ENCODE peak calls at places on chromosomes 16 and 17, in seven cellular contexts. One of them, this sample, is unnamed.

GRCh38 chr16:66800856-66801255 is 528 bp downstream of the TERB1 start:
- DNase-seq in prostate gland: no peak
- DNase-seq in HCT116: no peak
- DNase-seq in A549: no peak
- DNase-seq in K562: no peak
- DNase-seq in thyroid gland: no peak
- DNase-seq in ovary: no peak
- DNase-seq in this sample: no peak

GRCh38 chr17:20156196-20157077 is 147.3 kb downstream of the SPECC1 start:
- DNase-seq in A549: peak
- DNase-seq in K562: peak
- DNase-seq in thyroid gland: peak
- DNase-seq in prostate gland: peak
- DNase-seq in ovary: no peak
- DNase-seq in HCT116: peak
- DNase-seq in this sample: peak

GRCh38 chr16:7344806-7345416 is 12.3 kb downstream of the RBFOX1 start:
- DNase-seq in K562: no peak
- DNase-seq in A549: no peak
- DNase-seq in HCT116: no peak
- DNase-seq in ovary: no peak
- DNase-seq in thyroid gland: no peak
- DNase-seq in prostate gland: no peak
- DNase-seq in this sample: no peak

GRCh38 chr16:30409125-30410060 is 2.0 kb downstream of the ZNF771 start:
- DNase-seq in K562: peak
- DNase-seq in prostate gland: peak
- DNase-seq in A549: peak
- DNase-seq in HCT116: peak
- DNase-seq in thyroid gland: peak
- DNase-seq in ovary: peak
- DNase-seq in this sample: peak

GRCh38 chr16:54936086-54936978 is 5.7 kb downstream of the IRX5 start:
- DNase-seq in HCT116: no peak
- DNase-seq in prostate gland: peak
- DNase-seq in K562: no peak
- DNase-seq in thyroid gland: no peak
- DNase-seq in A549: no peak
- DNase-seq in ovary: no peak
- DNase-seq in this sample: no peak

GRCh38 chr17:81386646-81387234 is 8.5 kb upstream of the BAHCC1 start:
- DNase-seq in HCT116: no peak
- DNase-seq in thyroid gland: peak
- DNase-seq in A549: no peak
- DNase-seq in ovary: peak
- DNase-seq in K562: peak
- DNase-seq in prostate gland: no peak
- DNase-seq in this sample: no peak

GRCh38 chr16:55467898-55468297 is 11.1 kb upstream of the MMP2 start:
- DNase-seq in ovary: no peak
- DNase-seq in prostate gland: no peak
- DNase-seq in thyroid gland: no peak
- DNase-seq in HCT116: no peak
- DNase-seq in A549: no peak
- DNase-seq in K562: no peak
- DNase-seq in this sample: no peak

GRCh38 chr16:55842369-55843104 is 9.6 kb upstream of the CES1 start:
- DNase-seq in thyroid gland: peak
- DNase-seq in A549: peak
- DNase-seq in ovary: no peak
- DNase-seq in HCT116: peak
- DNase-seq in prostate gland: peak
- DNase-seq in K562: peak
- DNase-seq in this sample: peak

GRCh38 chr17:4345569-4345968 is 20.9 kb downstream of the UBE2G1 start:
- DNase-seq in A549: no peak
- DNase-seq in HCT116: no peak
- DNase-seq in thyroid gland: no peak
- DNase-seq in prostate gland: no peak
- DNase-seq in K562: no peak
- DNase-seq in ovary: no peak
- DNase-seq in this sample: no peak

GRCh38 chr17:56596741-56597494 is 3.4 kb downstream of the NOG start:
- DNase-seq in K562: no peak
- DNase-seq in thyroid gland: no peak
- DNase-seq in A549: no peak
- DNase-seq in ovary: no peak
- DNase-seq in prostate gland: no peak
- DNase-seq in HCT116: no peak
- DNase-seq in this sample: no peak

GRCh38 chr17:73278465-73279453 is 17.1 kb upstream of the CPSF4L start:
- DNase-seq in HCT116: no peak
- DNase-seq in thyroid gland: peak
- DNase-seq in A549: no peak
- DNase-seq in ovary: peak
- DNase-seq in prostate gland: peak
- DNase-seq in K562: no peak
- DNase-seq in this sample: no peak

DNA sequence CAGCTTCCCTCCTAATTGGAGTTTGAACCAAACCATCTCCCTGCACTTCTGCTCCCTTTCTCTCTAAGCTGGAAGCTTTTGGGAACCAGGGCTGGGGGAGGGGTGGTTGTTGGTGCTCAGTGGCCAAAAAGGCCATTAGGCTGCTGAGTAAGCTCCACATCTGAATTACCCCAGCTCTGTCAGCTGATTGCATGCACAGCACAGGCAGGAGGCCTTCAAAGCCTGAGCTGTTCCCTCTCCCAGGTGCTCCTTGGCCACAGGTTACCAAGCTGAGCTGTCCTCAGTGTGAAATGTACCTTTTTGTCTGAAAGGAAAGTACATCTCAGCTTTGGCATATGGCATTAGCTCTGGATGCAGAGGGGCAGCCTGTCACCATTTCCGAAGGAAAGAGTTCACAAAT is 6.2 kb upstream of the TBKBP1 start:
- DNase-seq in ovary: no peak
- DNase-seq in A549: no peak
- DNase-seq in thyroid gland: no peak
- DNase-seq in K562: peak
- DNase-seq in prostate gland: no peak
- DNase-seq in HCT116: no peak
- DNase-seq in this sample: peak
- TF ChIP-seq POLR2A in ovary: no peak
- TF ChIP-seq POLR2A in A549: no peak
- TF ChIP-seq POLR2A in thyroid gland: no peak
- TF ChIP-seq POLR2A in K562: no peak
- TF ChIP-seq POLR2A in prostate gland: no peak
- TF ChIP-seq POLR2A in HCT116: no peak
- TF ChIP-seq POLR2A in this sample: no peak

GRCh38 chr16:81482329-81483063 is 37.9 kb downstream of the CMIP start:
- DNase-seq in HCT116: no peak
- DNase-seq in K562: peak
- DNase-seq in A549: no peak
- DNase-seq in prostate gland: no peak
- DNase-seq in thyroid gland: peak
- DNase-seq in ovary: no peak
- DNase-seq in this sample: no peak

GRCh38 chr16:81476732-81477131 is 32.1 kb downstream of the CMIP start:
- DNase-seq in ovary: no peak
- DNase-seq in K562: no peak
- DNase-seq in thyroid gland: no peak
- DNase-seq in HCT116: no peak
- DNase-seq in prostate gland: no peak
- DNase-seq in A549: no peak
- DNase-seq in this sample: no peak

GRCh38 chr16:81480856-81481821 is 36.5 kb downstream of the CMIP start:
- DNase-seq in K562: peak
- DNase-seq in A549: no peak
- DNase-seq in ovary: no peak
- DNase-seq in thyroid gland: peak
- DNase-seq in HCT116: no peak
- DNase-seq in prostate gland: no peak
- DNase-seq in this sample: no peak

GRCh38 chr16:81478294-81478693 is 33.7 kb downstream of the CMIP start:
- DNase-seq in prostate gland: no peak
- DNase-seq in thyroid gland: no peak
- DNase-seq in ovary: no peak
- DNase-seq in HCT116: no peak
- DNase-seq in A549: no peak
- DNase-seq in K562: no peak
- DNase-seq in this sample: no peak

GRCh38 chr16:81478876-81479496 is 34.4 kb downstream of the CMIP start:
- DNase-seq in A549: no peak
- DNase-seq in HCT116: no peak
- DNase-seq in K562: no peak
- DNase-seq in ovary: no peak
- DNase-seq in thyroid gland: peak
- DNase-seq in prostate gland: peak
- DNase-seq in this sample: no peak
- TF ChIP-seq POLR2A in A549: no peak
- TF ChIP-seq POLR2A in HCT116: no peak
- TF ChIP-seq POLR2A in K562: no peak
- TF ChIP-seq POLR2A in ovary: no peak
- TF ChIP-seq POLR2A in thyroid gland: no peak
- TF ChIP-seq POLR2A in prostate gland: no peak
- TF ChIP-seq POLR2A in this sample: no peak

DNA sequence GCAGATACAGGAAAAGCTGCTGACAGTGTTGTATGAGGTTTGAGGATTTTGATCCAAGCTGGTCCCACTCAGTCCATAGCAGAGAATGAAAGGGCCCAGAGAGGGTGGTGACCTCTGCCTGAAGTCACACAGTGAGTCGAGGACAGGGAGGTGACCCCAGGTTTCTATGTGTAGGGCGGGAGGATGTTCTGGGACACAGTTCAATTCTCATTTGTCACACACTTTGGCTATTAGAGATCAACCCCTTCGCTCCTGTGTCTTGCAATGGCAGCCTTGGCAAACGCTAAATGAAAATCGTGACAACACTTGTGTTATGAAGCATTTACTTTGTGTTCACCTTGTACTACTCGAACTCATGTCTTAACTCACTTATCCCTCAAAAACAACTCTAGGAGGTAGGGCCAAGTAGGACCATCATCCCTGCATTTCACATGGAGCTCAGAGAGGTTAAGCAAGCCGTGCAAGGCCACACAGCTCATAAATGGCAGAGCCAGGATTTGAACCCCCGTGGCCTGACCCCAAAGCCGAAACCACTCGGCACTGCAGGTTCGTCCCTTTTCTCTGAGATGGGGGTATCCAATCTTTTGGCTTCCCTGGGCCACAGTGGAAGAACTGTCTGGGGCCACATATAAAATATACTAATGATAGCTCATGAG is 10.2 kb downstream of the DEXI start:
- DNase-seq in prostate gland: no peak
- DNase-seq in thyroid gland: no peak
- DNase-seq in A549: no peak
- DNase-seq in HCT116: no peak
- DNase-seq in K562: no peak
- DNase-seq in ovary: no peak
- DNase-seq in this sample: no peak
- TF ChIP-seq POLR2A in prostate gland: no peak
- TF ChIP-seq POLR2A in thyroid gland: no peak
- TF ChIP-seq POLR2A in A549: no peak
- TF ChIP-seq POLR2A in HCT116: no peak
- TF ChIP-seq POLR2A in K562: no peak
- TF ChIP-seq POLR2A in ovary: no peak
- TF ChIP-seq POLR2A in this sample: no peak

GRCh38 chr17:1628856-1629646 is 417 bp upstream of the SLC43A2 start:
- DNase-seq in HCT116: peak
- DNase-seq in prostate gland: peak
- DNase-seq in ovary: peak
- DNase-seq in A549: peak
- DNase-seq in thyroid gland: peak
- DNase-seq in K562: peak
- DNase-seq in this sample: peak
- TF ChIP-seq POLR2A in HCT116: no peak
- TF ChIP-seq POLR2A in prostate gland: peak
- TF ChIP-seq POLR2A in ovary: peak
- TF ChIP-seq POLR2A in A549: peak
- TF ChIP-seq POLR2A in thyroid gland: no peak
- TF ChIP-seq POLR2A in K562: no peak
- TF ChIP-seq POLR2A in this sample: peak

DNA sequence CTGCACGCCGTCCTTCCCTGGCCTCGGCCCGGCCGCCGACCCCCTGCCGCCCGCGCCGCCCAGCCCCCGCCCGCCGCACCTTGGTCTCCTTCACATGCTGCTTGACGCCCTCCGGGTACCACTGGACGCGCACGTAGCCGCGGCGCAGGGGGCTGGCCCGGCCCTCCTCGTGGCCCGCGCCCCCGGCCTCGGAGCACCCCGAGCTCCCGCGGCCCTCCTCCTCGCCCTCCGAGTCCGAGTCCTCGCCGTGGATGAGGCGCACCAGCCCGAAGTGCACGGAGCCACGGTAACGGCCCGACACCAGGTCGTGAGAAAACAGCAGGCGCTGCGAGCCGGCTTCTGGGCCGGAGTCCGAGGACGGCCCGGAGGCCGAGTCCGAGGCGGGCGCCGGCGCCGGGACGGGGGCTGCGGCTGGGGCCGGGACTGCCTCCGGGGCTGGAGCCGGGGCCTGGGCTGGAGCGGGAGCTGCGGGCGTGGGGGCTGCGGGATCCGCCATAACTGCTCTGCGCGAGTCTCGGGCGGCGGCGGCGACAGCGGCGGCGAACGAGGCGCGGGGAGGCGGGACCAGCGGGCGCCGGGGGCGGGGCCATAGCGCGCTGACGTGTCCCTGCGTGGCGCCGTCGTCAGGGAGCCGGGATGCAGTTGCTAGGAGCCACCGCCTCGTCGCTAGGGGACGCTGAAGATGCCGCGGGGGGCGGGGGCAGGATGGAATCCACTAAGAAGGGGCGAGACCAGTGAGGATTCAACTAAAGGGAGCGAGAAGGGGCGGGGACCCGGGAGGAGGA is at the start of gene UBE2O:
- DNase-seq in K562: peak
- DNase-seq in HCT116: peak
- DNase-seq in A549: peak
- DNase-seq in thyroid gland: peak
- DNase-seq in prostate gland: peak
- DNase-seq in ovary: peak
- DNase-seq in this sample: peak
- TF ChIP-seq POLR2A in K562: no peak
- TF ChIP-seq POLR2A in HCT116: peak
- TF ChIP-seq POLR2A in A549: peak
- TF ChIP-seq POLR2A in thyroid gland: peak
- TF ChIP-seq POLR2A in prostate gland: peak
- TF ChIP-seq POLR2A in ovary: peak
- TF ChIP-seq POLR2A in this sample: peak